ENCODE peak calls at places on chromosomes 13 and 19, in six cellular contexts. One of them, this sample, is unnamed.

GRCh38 chr13:101514695-101515275 is 62.3 kb downstream of the ITGBL1 start:
- DNase-seq in NCI-H774: peak
- DNase-seq in activated T-cell treated with anti-CD3 and anti-CD28 coated beads, Interleukin-2, amount 50 U/mL, for 72 hours: peak
- DNase-seq in NB4: peak
- DNase-seq in NCI-H2171 treated with DMSO at 0.1 percent for 48 hours: peak
- DNase-seq in stimulated activated CD4-positive, alpha-beta T cell treated with anti-CD3 and anti-CD28 coated beads, Interleukin-15, amount 100 ng/mL, for 48 hours: no peak
- DNase-seq in this sample: no peak

GRCh38 chr19:35013047-35013819 is 13.1 kb downstream of the GRAMD1A start:
- DNase-seq in NCI-H774: no peak
- DNase-seq in activated T-cell treated with anti-CD3 and anti-CD28 coated beads, Interleukin-2, amount 50 U/mL, for 72 hours: peak
- DNase-seq in NB4: peak
- DNase-seq in NCI-H2171 treated with DMSO at 0.1 percent for 48 hours: no peak
- DNase-seq in stimulated activated CD4-positive, alpha-beta T cell treated with anti-CD3 and anti-CD28 coated beads, Interleukin-15, amount 100 ng/mL, for 48 hours: peak
- DNase-seq in this sample: no peak

GRCh38 chr13:33642374-33643065 is 175.4 kb upstream of the RFC3 start:
- DNase-seq in NCI-H774: no peak
- DNase-seq in activated T-cell treated with anti-CD3 and anti-CD28 coated beads, Interleukin-2, amount 50 U/mL, for 72 hours: no peak
- DNase-seq in NB4: peak
- DNase-seq in NCI-H2171 treated with DMSO at 0.1 percent for 48 hours: no peak
- DNase-seq in stimulated activated CD4-positive, alpha-beta T cell treated with anti-CD3 and anti-CD28 coated beads, Interleukin-15, amount 100 ng/mL, for 48 hours: no peak
- DNase-seq in this sample: no peak

GRCh38 chr19:1136201-1136600 is 32.4 kb downstream of the GPX4 start:
- DNase-seq in NCI-H774: no peak
- DNase-seq in activated T-cell treated with anti-CD3 and anti-CD28 coated beads, Interleukin-2, amount 50 U/mL, for 72 hours: no peak
- DNase-seq in NB4: no peak
- DNase-seq in NCI-H2171 treated with DMSO at 0.1 percent for 48 hours: no peak
- DNase-seq in stimulated activated CD4-positive, alpha-beta T cell treated with anti-CD3 and anti-CD28 coated beads, Interleukin-15, amount 100 ng/mL, for 48 hours: no peak
- DNase-seq in this sample: no peak

GRCh38 chr19:6752257-6753177 is 13.0 kb downstream of the TRIP10 start:
- DNase-seq in NCI-H774: no peak
- DNase-seq in activated T-cell treated with anti-CD3 and anti-CD28 coated beads, Interleukin-2, amount 50 U/mL, for 72 hours: no peak
- DNase-seq in NB4: no peak
- DNase-seq in NCI-H2171 treated with DMSO at 0.1 percent for 48 hours: no peak
- DNase-seq in stimulated activated CD4-positive, alpha-beta T cell treated with anti-CD3 and anti-CD28 coated beads, Interleukin-15, amount 100 ng/mL, for 48 hours: no peak
- DNase-seq in this sample: no peak

GRCh38 chr13:64248371-64249065 is 2832.9 kb upstream of the PCDH20 start:
- DNase-seq in NCI-H774: no peak
- DNase-seq in activated T-cell treated with anti-CD3 and anti-CD28 coated beads, Interleukin-2, amount 50 U/mL, for 72 hours: no peak
- DNase-seq in NB4: no peak
- DNase-seq in NCI-H2171 treated with DMSO at 0.1 percent for 48 hours: no peak
- DNase-seq in stimulated activated CD4-positive, alpha-beta T cell treated with anti-CD3 and anti-CD28 coated beads, Interleukin-15, amount 100 ng/mL, for 48 hours: no peak
- DNase-seq in this sample: no peak

GRCh38 chr13:95050800-95051620 is 250.2 kb downstream of the ABCC4 start:
- DNase-seq in NCI-H774: no peak
- DNase-seq in activated T-cell treated with anti-CD3 and anti-CD28 coated beads, Interleukin-2, amount 50 U/mL, for 72 hours: peak
- DNase-seq in NB4: no peak
- DNase-seq in NCI-H2171 treated with DMSO at 0.1 percent for 48 hours: no peak
- DNase-seq in stimulated activated CD4-positive, alpha-beta T cell treated with anti-CD3 and anti-CD28 coated beads, Interleukin-15, amount 100 ng/mL, for 48 hours: peak
- DNase-seq in this sample: no peak

GRCh38 chr13:27662738-27663470 is 41.2 kb downstream of the POLR1D start:
- DNase-seq in NCI-H774: no peak
- DNase-seq in activated T-cell treated with anti-CD3 and anti-CD28 coated beads, Interleukin-2, amount 50 U/mL, for 72 hours: no peak
- DNase-seq in NB4: no peak
- DNase-seq in NCI-H2171 treated with DMSO at 0.1 percent for 48 hours: no peak
- DNase-seq in stimulated activated CD4-positive, alpha-beta T cell treated with anti-CD3 and anti-CD28 coated beads, Interleukin-15, amount 100 ng/mL, for 48 hours: no peak
- DNase-seq in this sample: no peak

GRCh38 chr19:3358919-3359849 is 7.2 kb upstream of the NFIC start:
- DNase-seq in NCI-H774: peak
- DNase-seq in activated T-cell treated with anti-CD3 and anti-CD28 coated beads, Interleukin-2, amount 50 U/mL, for 72 hours: peak
- DNase-seq in NB4: peak
- DNase-seq in NCI-H2171 treated with DMSO at 0.1 percent for 48 hours: peak
- DNase-seq in stimulated activated CD4-positive, alpha-beta T cell treated with anti-CD3 and anti-CD28 coated beads, Interleukin-15, amount 100 ng/mL, for 48 hours: no peak
- DNase-seq in this sample: no peak

GRCh38 chr19:31430381-31430780 is 81.1 kb upstream of the TSHZ3 start:
- DNase-seq in NCI-H774: no peak
- DNase-seq in activated T-cell treated with anti-CD3 and anti-CD28 coated beads, Interleukin-2, amount 50 U/mL, for 72 hours: no peak
- DNase-seq in NB4: no peak
- DNase-seq in NCI-H2171 treated with DMSO at 0.1 percent for 48 hours: no peak
- DNase-seq in stimulated activated CD4-positive, alpha-beta T cell treated with anti-CD3 and anti-CD28 coated beads, Interleukin-15, amount 100 ng/mL, for 48 hours: no peak
- DNase-seq in this sample: no peak

GRCh38 chr13:110228936-110229904 is 77.7 kb downstream of the COL4A1 start:
- DNase-seq in NCI-H774: no peak
- DNase-seq in activated T-cell treated with anti-CD3 and anti-CD28 coated beads, Interleukin-2, amount 50 U/mL, for 72 hours: no peak
- DNase-seq in NB4: no peak
- DNase-seq in NCI-H2171 treated with DMSO at 0.1 percent for 48 hours: no peak
- DNase-seq in stimulated activated CD4-positive, alpha-beta T cell treated with anti-CD3 and anti-CD28 coated beads, Interleukin-15, amount 100 ng/mL, for 48 hours: no peak
- DNase-seq in this sample: no peak

GRCh38 chr19:48806818-48807589 is 3.8 kb downstream of the BCAT2 start:
- DNase-seq in NCI-H774: no peak
- DNase-seq in activated T-cell treated with anti-CD3 and anti-CD28 coated beads, Interleukin-2, amount 50 U/mL, for 72 hours: peak
- DNase-seq in NB4: peak
- DNase-seq in NCI-H2171 treated with DMSO at 0.1 percent for 48 hours: no peak
- DNase-seq in stimulated activated CD4-positive, alpha-beta T cell treated with anti-CD3 and anti-CD28 coated beads, Interleukin-15, amount 100 ng/mL, for 48 hours: no peak
- DNase-seq in this sample: no peak

GRCh38 chr13:110377178-110378175 is 70.4 kb downstream of the COL4A2 start:
- DNase-seq in NCI-H774: no peak
- DNase-seq in activated T-cell treated with anti-CD3 and anti-CD28 coated beads, Interleukin-2, amount 50 U/mL, for 72 hours: no peak
- DNase-seq in NB4: no peak
- DNase-seq in NCI-H2171 treated with DMSO at 0.1 percent for 48 hours: no peak
- DNase-seq in stimulated activated CD4-positive, alpha-beta T cell treated with anti-CD3 and anti-CD28 coated beads, Interleukin-15, amount 100 ng/mL, for 48 hours: no peak
- DNase-seq in this sample: no peak

GRCh38 chr13:23348270-23349126 is 85.0 kb downstream of the SACS start:
- DNase-seq in NCI-H774: no peak
- DNase-seq in activated T-cell treated with anti-CD3 and anti-CD28 coated beads, Interleukin-2, amount 50 U/mL, for 72 hours: no peak
- DNase-seq in NB4: no peak
- DNase-seq in NCI-H2171 treated with DMSO at 0.1 percent for 48 hours: no peak
- DNase-seq in stimulated activated CD4-positive, alpha-beta T cell treated with anti-CD3 and anti-CD28 coated beads, Interleukin-15, amount 100 ng/mL, for 48 hours: no peak
- DNase-seq in this sample: no peak

GRCh38 chr19:17579523-17580244 is 24.2 kb downstream of the COLGALT1 start:
- DNase-seq in NCI-H774: peak
- DNase-seq in activated T-cell treated with anti-CD3 and anti-CD28 coated beads, Interleukin-2, amount 50 U/mL, for 72 hours: peak
- DNase-seq in NB4: peak
- DNase-seq in NCI-H2171 treated with DMSO at 0.1 percent for 48 hours: no peak
- DNase-seq in stimulated activated CD4-positive, alpha-beta T cell treated with anti-CD3 and anti-CD28 coated beads, Interleukin-15, amount 100 ng/mL, for 48 hours: no peak
- DNase-seq in this sample: no peak

GRCh38 chr13:106400282-106400681 is 135.2 kb downstream of the EFNB2 start:
- DNase-seq in NCI-H774: no peak
- DNase-seq in activated T-cell treated with anti-CD3 and anti-CD28 coated beads, Interleukin-2, amount 50 U/mL, for 72 hours: no peak
- DNase-seq in NB4: no peak
- DNase-seq in NCI-H2171 treated with DMSO at 0.1 percent for 48 hours: no peak
- DNase-seq in stimulated activated CD4-positive, alpha-beta T cell treated with anti-CD3 and anti-CD28 coated beads, Interleukin-15, amount 100 ng/mL, for 48 hours: no peak
- DNase-seq in this sample: no peak

GRCh38 chr19:4425531-4425930 is 23.1 kb downstream of the CHAF1A start:
- DNase-seq in NCI-H774: no peak
- DNase-seq in activated T-cell treated with anti-CD3 and anti-CD28 coated beads, Interleukin-2, amount 50 U/mL, for 72 hours: no peak
- DNase-seq in NB4: no peak
- DNase-seq in NCI-H2171 treated with DMSO at 0.1 percent for 48 hours: peak
- DNase-seq in stimulated activated CD4-positive, alpha-beta T cell treated with anti-CD3 and anti-CD28 coated beads, Interleukin-15, amount 100 ng/mL, for 48 hours: no peak
- DNase-seq in this sample: no peak

GRCh38 chr19:40713939-40714338 is 2.7 kb downstream of the COQ8B start:
- DNase-seq in NCI-H774: no peak
- DNase-seq in activated T-cell treated with anti-CD3 and anti-CD28 coated beads, Interleukin-2, amount 50 U/mL, for 72 hours: no peak
- DNase-seq in NB4: no peak
- DNase-seq in NCI-H2171 treated with DMSO at 0.1 percent for 48 hours: no peak
- DNase-seq in stimulated activated CD4-positive, alpha-beta T cell treated with anti-CD3 and anti-CD28 coated beads, Interleukin-15, amount 100 ng/mL, for 48 hours: no peak
- DNase-seq in this sample: no peak

GRCh38 chr13:47564041-47564440 is 437.0 kb downstream of the SUCLA2 start:
- DNase-seq in NCI-H774: no peak
- DNase-seq in activated T-cell treated with anti-CD3 and anti-CD28 coated beads, Interleukin-2, amount 50 U/mL, for 72 hours: no peak
- DNase-seq in NB4: no peak
- DNase-seq in NCI-H2171 treated with DMSO at 0.1 percent for 48 hours: no peak
- DNase-seq in stimulated activated CD4-positive, alpha-beta T cell treated with anti-CD3 and anti-CD28 coated beads, Interleukin-15, amount 100 ng/mL, for 48 hours: no peak
- DNase-seq in this sample: no peak

GRCh38 chr19:11069451-11070009 is 19.7 kb upstream of the LDLR start:
- DNase-seq in NCI-H774: no peak
- DNase-seq in activated T-cell treated with anti-CD3 and anti-CD28 coated beads, Interleukin-2, amount 50 U/mL, for 72 hours: no peak
- DNase-seq in NB4: peak
- DNase-seq in NCI-H2171 treated with DMSO at 0.1 percent for 48 hours: no peak
- DNase-seq in stimulated activated CD4-positive, alpha-beta T cell treated with anti-CD3 and anti-CD28 coated beads, Interleukin-15, amount 100 ng/mL, for 48 hours: no peak
- DNase-seq in this sample: no peak

GRCh38 chr13:75255653-75256052 is 226.3 kb downstream of the TBC1D4 start:
- DNase-seq in NCI-H774: no peak
- DNase-seq in activated T-cell treated with anti-CD3 and anti-CD28 coated beads, Interleukin-2, amount 50 U/mL, for 72 hours: no peak
- DNase-seq in NB4: no peak
- DNase-seq in NCI-H2171 treated with DMSO at 0.1 percent for 48 hours: no peak
- DNase-seq in stimulated activated CD4-positive, alpha-beta T cell treated with anti-CD3 and anti-CD28 coated beads, Interleukin-15, amount 100 ng/mL, for 48 hours: no peak
- DNase-seq in this sample: no peak

GRCh38 chr19:49470615-49470978 is 3.4 kb upstream of the FLT3LG start:
- DNase-seq in NCI-H774: no peak
- DNase-seq in activated T-cell treated with anti-CD3 and anti-CD28 coated beads, Interleukin-2, amount 50 U/mL, for 72 hours: no peak
- DNase-seq in NB4: no peak
- DNase-seq in NCI-H2171 treated with DMSO at 0.1 percent for 48 hours: no peak
- DNase-seq in stimulated activated CD4-positive, alpha-beta T cell treated with anti-CD3 and anti-CD28 coated beads, Interleukin-15, amount 100 ng/mL, for 48 hours: no peak
- DNase-seq in this sample: no peak

GRCh38 chr19:38701455-38702063 is 42.7 kb downstream of the CAPN12 start:
- DNase-seq in NCI-H774: no peak
- DNase-seq in activated T-cell treated with anti-CD3 and anti-CD28 coated beads, Interleukin-2, amount 50 U/mL, for 72 hours: no peak
- DNase-seq in NB4: no peak
- DNase-seq in NCI-H2171 treated with DMSO at 0.1 percent for 48 hours: no peak
- DNase-seq in stimulated activated CD4-positive, alpha-beta T cell treated with anti-CD3 and anti-CD28 coated beads, Interleukin-15, amount 100 ng/mL, for 48 hours: no peak
- DNase-seq in this sample: no peak

GRCh38 chr19:55813906-55814305 is 17.9 kb downstream of the NLRP11 start:
- DNase-seq in NCI-H774: no peak
- DNase-seq in activated T-cell treated with anti-CD3 and anti-CD28 coated beads, Interleukin-2, amount 50 U/mL, for 72 hours: no peak
- DNase-seq in NB4: no peak
- DNase-seq in NCI-H2171 treated with DMSO at 0.1 percent for 48 hours: no peak
- DNase-seq in stimulated activated CD4-positive, alpha-beta T cell treated with anti-CD3 and anti-CD28 coated beads, Interleukin-15, amount 100 ng/mL, for 48 hours: no peak
- DNase-seq in this sample: no peak

GRCh38 chr19:32068805-32069204 is 276.6 kb upstream of the ZNF507 start:
- DNase-seq in NCI-H774: no peak
- DNase-seq in activated T-cell treated with anti-CD3 and anti-CD28 coated beads, Interleukin-2, amount 50 U/mL, for 72 hours: no peak
- DNase-seq in NB4: no peak
- DNase-seq in NCI-H2171 treated with DMSO at 0.1 percent for 48 hours: no peak
- DNase-seq in stimulated activated CD4-positive, alpha-beta T cell treated with anti-CD3 and anti-CD28 coated beads, Interleukin-15, amount 100 ng/mL, for 48 hours: no peak
- DNase-seq in this sample: no peak